ENCODE peak calls at places on chromosomes 12 and 14, in four cellular contexts. E, A, D and O are unnamed samples.

GRCh38 chr12:27422697-27423096 is 23.8 kb upstream of the SMCO2 start:
- DNase-seq in E (no peak), A (no peak), D (no peak), O (no peak)

GRCh38 chr12:26651566-26652188 is 181.3 kb downstream of the ITPR2 start:
- DNase-seq in E (no peak), A (peak), D (peak), O (peak)

GRCh38 chr12:68867606-68868005 is 59.6 kb downstream of the MDM2 start:
- DNase-seq in E (no peak), A (no peak), D (no peak), O (no peak)

GRCh38 chr14:31889297-31889696 is 187.8 kb upstream of the ARHGAP5 start:
- DNase-seq in E (no peak), A (no peak), D (no peak), O (no peak)

GRCh38 chr14:69093551-69094421 is 59.1 kb downstream of the DCAF5 start:
- DNase-seq in E (no peak), A (peak), D (peak), O (no peak)

GRCh38 chr12:122841544-122842321 is 6.5 kb downstream of the HIP1R start:
- DNase-seq in E (peak), A (peak), D (peak), O (no peak)

GRCh38 chr12:104708891-104709290 is 249.2 kb downstream of the SLC41A2 start:
- DNase-seq in E (no peak), A (no peak), D (no peak), O (no peak)

GRCh38 chr12:16094437-16094836 is 183.0 kb downstream of the SLC15A5 start:
- DNase-seq in E (no peak), A (no peak), D (no peak), O (no peak)

GRCh38 chr14:78227466-78228077 is 57.4 kb downstream of the NRXN3 start:
- DNase-seq in E (no peak), A (no peak), D (no peak), O (no peak)

GRCh38 chr14:79118291-79118690 is 948.1 kb downstream of the NRXN3 start:
- DNase-seq in E (no peak), A (no peak), D (no peak), O (no peak)